ENCODE peak calls at places on chromosomes 7 and 10, in nine cellular contexts. L is foreskin fibroblast; N is NCI-H2171; H is stimulated activated CD8-positive, alpha-beta memory T cell treated with anti-CD3 and anti-CD28 coated beads, Interleukin-2, amount 100 ng/mL, for 1 hour; T is Calu3; R is neuronal stem cell; E is T-helper 2 cell; Y is activated CD4-positive, alpha-beta T cell treated with anti-CD3 and anti-CD28 coated beads, Interleukin-2, amount 50 U/mL, for 4 hours; M is fibroblast of mammary gland. G is an unnamed sample.
A peak's percentile ranks its signal among the peaks of the same experiment; 100 is the strongest.

GRCh38 chr10:101749033-101749432 is 26.9 kb downstream of the FGF8 start:
- DNase-seq in L (no peak), N (no peak), H (no peak), T (no peak), R (peak; percentile 49), E (no peak), Y (no peak), M (no peak), G (no peak)

GRCh38 chr10:60760711-60761210 is 17.5 kb upstream of the CDK1 start:
- DNase-seq in L (no peak), N (peak; percentile 71), H (no peak), T (no peak), R (no peak), E (no peak), Y (no peak), M (no peak), G (no peak)

GRCh38 chr10:131971591-131971990 is 10.1 kb downstream of the BNIP3 start:
- DNase-seq in L (no peak), N (no peak), H (no peak), T (no peak), R (no peak), E (no peak), Y (no peak), M (no peak), G (no peak)

GRCh38 chr10:1074748-1075358 is 18.7 kb downstream of the WDR37 start:
- DNase-seq in L (no peak), N (no peak), H (no peak), T (no peak), R (no peak), E (no peak), Y (no peak), M (no peak), G (no peak)

GRCh38 chr7:123293710-123294109 is 93.9 kb upstream of the SLC13A1 start:
- DNase-seq in L (no peak), N (no peak), H (no peak), T (no peak), R (no peak), E (no peak), Y (no peak), M (no peak), G (no peak)

GRCh38 chr7:128266891-128267839 is 26.1 kb downstream of the LEP start:
- DNase-seq in L (peak; percentile 34), N (peak; percentile 76), H (no peak), T (peak; percentile 43), R (peak; percentile 32), E (no peak), Y (no peak), M (peak; percentile 59), G (no peak)

GRCh38 chr7:100127866-100128601 is 1.3 kb downstream of the MBLAC1 start:
- DNase-seq in L (no peak), N (peak; percentile 23), H (no peak), T (no peak), R (no peak), E (no peak), Y (peak; percentile 3), M (no peak), G (no peak)

GRCh38 chr10:74227697-74228424 is 76.8 kb downstream of the ADK start:
- DNase-seq in L (peak; percentile 35), N (no peak), H (no peak), T (no peak), R (no peak), E (no peak), Y (no peak), M (peak; percentile 86), G (no peak)

GRCh38 chr7:155190608-155191536 is 106.8 kb upstream of the INSIG1 start:
- DNase-seq in L (no peak), N (no peak), H (peak; percentile 40), T (peak; percentile 81), R (peak; percentile 37), E (peak; percentile 37), Y (peak; percentile 61), M (no peak), G (no peak)

GRCh38 chr10:116802474-116802873 is 46.8 kb upstream of the ENO4 start:
- DNase-seq in L (no peak), N (no peak), H (no peak), T (no peak), R (no peak), E (no peak), Y (no peak), M (no peak), G (no peak)

GRCh38 chr10:49322371-49323170 is 23.6 kb downstream of the C10orf71 start:
- DNase-seq in L (no peak), N (no peak), H (no peak), T (no peak), R (no peak), E (no peak), Y (no peak), M (no peak), G (no peak)

GRCh38 chr7:31056775-31057346 is 4.8 kb downstream of the ADCYAP1R1 start:
- DNase-seq in L (no peak), N (no peak), H (no peak), T (peak; percentile 32), R (no peak), E (no peak), Y (no peak), M (no peak), G (no peak)